ENCODE peak calls at places on chromosomes 11 and 22, in ten cellular contexts. C, W, V, P, Z, G, S, I, X and M are unnamed samples.

GRCh38 chr22:33409134-33409533 is 351.0 kb upstream of the SYN3 start:
- DNase-seq in C (no peak), W (no peak), V (no peak), P (peak; percentile 31), Z (peak; percentile 19), G (no peak), S (no peak), I (no peak), X (no peak), M (no peak)

GRCh38 chr22:25232301-25232700 is 12.9 kb downstream of the CRYBB2 start:
- DNase-seq in C (no peak), W (no peak), V (no peak), P (no peak), Z (no peak), G (peak; percentile 46), S (peak; percentile 59), I (no peak), X (no peak), M (no peak)

GRCh38 chr11:33701831-33702230 is 1.2 kb upstream of the C11orf91 start:
- DNase-seq in C (peak; percentile 98), W (peak; percentile 77), V (no peak), P (no peak), Z (no peak), G (peak; percentile 51), S (peak; percentile 91), I (no peak), X (no peak), M (peak; percentile 86)

GRCh38 chr11:116148056-116148455 is 624.7 kb downstream of the BUD13 start:
- DNase-seq in C (no peak), W (no peak), V (peak; percentile 17), P (peak; percentile 54), Z (peak; percentile 62), G (no peak), S (no peak), I (no peak), X (no peak), M (no peak)

GRCh38 chr11:28343304-28344233 is 235.4 kb downstream of the METTL15 start:
- DNase-seq in C (peak; percentile 89), W (peak; percentile 14), V (no peak), P (no peak), Z (no peak), G (peak; percentile 84), S (peak; percentile 66), I (no peak), X (no peak), M (peak; percentile 77)

GRCh38 chr22:37019309-37020191 is at the start of the genes MPST and TST:
- DNase-seq in C (peak; percentile 72), W (peak; percentile 74), V (peak; percentile 91), P (peak; percentile 74), Z (peak; percentile 93), G (peak; percentile 89), S (peak; percentile 45), I (peak; percentile 91), X (peak; percentile 24), M (peak; percentile 58)

GRCh38 chr11:34359548-34359891 is 1.7 kb upstream of the ABTB2 start:
- DNase-seq in C (no peak), W (no peak), V (no peak), P (no peak), Z (peak; percentile 13), G (no peak), S (no peak), I (no peak), X (no peak), M (no peak)

GRCh38 chr11:121249039-121249663 is 43.4 kb upstream of the SC5D start:
- DNase-seq in C (peak; percentile 61), W (peak; percentile 55), V (peak; percentile 53), P (no peak), Z (peak; percentile 51), G (peak; percentile 80), S (peak; percentile 79), I (no peak), X (peak; percentile 26), M (peak; percentile 72)

GRCh38 chr11:35629511-35629910 is 11.3 kb downstream of the FJX1 start:
- DNase-seq in C (peak; percentile 44), W (no peak), V (no peak), P (no peak), Z (no peak), G (no peak), S (no peak), I (no peak), X (no peak), M (no peak)

GRCh38 chr11:96664108-96664507 is 274.3 kb downstream of the JRKL start:
- DNase-seq in C (no peak), W (peak; percentile 40), V (no peak), P (no peak), Z (no peak), G (no peak), S (no peak), I (no peak), X (no peak), M (no peak)

GRCh38 chr11:131609317-131609716 is 238.9 kb downstream of the NTM start:
- DNase-seq in C (peak; percentile 50), W (peak; percentile 54), V (no peak), P (no peak), Z (no peak), G (peak; percentile 70), S (peak; percentile 8), I (no peak), X (no peak), M (no peak)

GRCh38 chr11:114158886-114159285 is 99.4 kb downstream of the ZBTB16 start:
- DNase-seq in C (no peak), W (no peak), V (no peak), P (no peak), Z (no peak), G (no peak), S (no peak), I (no peak), X (no peak), M (peak; percentile 66)

GRCh38 chr11:85737738-85738137 is 51.7 kb upstream of the CCDC89 start:
- DNase-seq in C (no peak), W (no peak), V (peak; percentile 44), P (no peak), Z (no peak), G (no peak), S (no peak), I (no peak), X (peak; percentile 29), M (peak; percentile 33)

GRCh38 chr11:70303070-70303469 is 32.6 kb downstream of the PPFIA1 start:
- DNase-seq in C (no peak), W (no peak), V (no peak), P (no peak), Z (no peak), G (no peak), S (no peak), I (no peak), X (no peak), M (peak; percentile 44)

GRCh38 chr22:27377501-27377900 is 424.1 kb downstream of the MN1 start:
- DNase-seq in C (no peak), W (no peak), V (no peak), P (no peak), Z (no peak), G (no peak), S (no peak), I (no peak), X (no peak), M (no peak)

GRCh38 chr11:2567026-2567671 is 122.3 kb downstream of the KCNQ1 start:
- DNase-seq in C (no peak), W (no peak), V (no peak), P (no peak), Z (no peak), G (no peak), S (no peak), I (no peak), X (no peak), M (no peak)
- H3K4me1 ChIP-seq in C (peaks cover 2% of the 10 kb centered on the region), W (peaks cover 16% of the 10 kb centered on the region), V (peaks cover 6% of the 10 kb centered on the region), P (no peaks in the 10 kb centered on the region), Z (peaks cover 2% of the 10 kb centered on the region), G (no peaks in the 10 kb centered on the region), S (no peaks in the 10 kb centered on the region), I (no peaks in the 10 kb centered on the region), X (no peaks in the 10 kb centered on the region), M (no peaks in the 10 kb centered on the region)

DNA sequence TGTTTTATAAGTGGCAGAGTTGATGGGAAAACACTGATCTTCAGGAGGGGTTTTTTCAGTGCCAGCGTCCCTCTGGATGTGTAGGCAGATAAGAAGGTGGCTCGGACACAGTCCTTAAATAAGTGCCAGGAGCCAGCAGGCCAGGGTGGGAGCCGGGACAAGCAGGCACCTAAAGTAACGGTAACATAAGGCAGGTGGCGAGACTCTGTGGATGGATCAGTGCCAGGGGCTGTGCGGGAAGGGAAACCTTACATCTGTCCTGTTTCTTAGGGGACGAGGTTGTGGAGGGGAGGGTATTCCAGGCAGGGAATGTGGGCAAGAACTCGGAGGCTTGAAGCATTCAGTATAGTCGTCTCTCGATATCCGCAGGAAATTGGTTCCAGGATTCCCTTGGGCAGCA is 15.9 kb downstream of the BCR start:
- DNase-seq in C (no peak), W (no peak), V (no peak), P (no peak), Z (no peak), G (no peak), S (no peak), I (peak; percentile 30), X (no peak), M (no peak)
- H3K4me1 ChIP-seq in C (peaks cover 15% of the 10 kb centered on the region), W (no peaks in the 10 kb centered on the region), V (peaks cover 31% of the 10 kb centered on the region), P (peaks cover 11% of the 10 kb centered on the region), Z (peaks cover 10% of the 10 kb centered on the region), G (peaks cover 18% of the 10 kb centered on the region), S (peaks cover 7% of the 10 kb centered on the region), I (peaks cover 58% of the 10 kb centered on the region), X (peaks cover 22% of the 10 kb centered on the region), M (no peaks in the 10 kb centered on the region)

GRCh38 chr11:43580735-43581369 is 99.7 kb upstream of the HSD17B12 start:
- DNase-seq in C (no peak), W (no peak), V (peak; percentile 56), P (no peak), Z (peak; percentile 60), G (peak; percentile 16), S (no peak), I (no peak), X (no peak), M (no peak)

GRCh38 chr11:43579171-43579918 is 101.2 kb upstream of the HSD17B12 start:
- DNase-seq in C (peak; percentile 57), W (peak; percentile 67), V (peak; percentile 74), P (peak; percentile 78), Z (peak; percentile 79), G (peak; percentile 51), S (peak; percentile 64), I (peak; percentile 62), X (no peak), M (peak; percentile 59)

GRCh38 chr11:43578346-43579170 is 102.0 kb upstream of the HSD17B12 start:
- DNase-seq in C (peak; percentile 45), W (peak; percentile 20), V (no peak), P (no peak), Z (no peak), G (peak; percentile 33), S (peak; percentile 53), I (no peak), X (no peak), M (peak; percentile 59)

GRCh38 chr11:43581370-43582023 is 99.0 kb upstream of the HSD17B12 start:
- DNase-seq in C (no peak), W (no peak), V (no peak), P (no peak), Z (no peak), G (no peak), S (no peak), I (no peak), X (no peak), M (no peak)

GRCh38 chr11:43579919-43580276 is 100.6 kb upstream of the HSD17B12 start:
- DNase-seq in C (no peak), W (no peak), V (no peak), P (no peak), Z (peak; percentile 36), G (no peak), S (no peak), I (no peak), X (no peak), M (no peak)
- H3K4me1 ChIP-seq in C (peaks cover 42% of the 10 kb centered on the region), W (no peaks in the 10 kb centered on the region), V (peaks cover 8% of the 10 kb centered on the region), P (no peaks in the 10 kb centered on the region), Z (peaks cover 28% of the 10 kb centered on the region), G (peaks cover 36% of the 10 kb centered on the region), S (peaks cover 19% of the 10 kb centered on the region), I (peaks cover 37% of the 10 kb centered on the region), X (peaks cover 16% of the 10 kb centered on the region), M (no peaks in the 10 kb centered on the region)

GRCh38 chr11:128490092-128490491 is 97.3 kb downstream of the ETS1 start:
- DNase-seq in C (no peak), W (no peak), V (no peak), P (no peak), Z (no peak), G (no peak), S (no peak), I (no peak), X (no peak), M (no peak)
- H3K4me1 ChIP-seq in C (peaks cover 9% of the 10 kb centered on the region), W (no peaks in the 10 kb centered on the region), V (peaks cover 52% of the 10 kb centered on the region), P (no peaks in the 10 kb centered on the region), Z (no peaks in the 10 kb centered on the region), G (peaks cover 74% of the 10 kb centered on the region), S (peaks cover 27% of the 10 kb centered on the region), I (peaks cover 84% of the 10 kb centered on the region), X (peaks cover 96% of the 10 kb centered on the region), M (peaks cover 39% of the 10 kb centered on the region)